ENCODE peak calls at places on chromosome 3, in ten cellular contexts. One of them, this sample, is unnamed.
A peak's percentile ranks its signal among the peaks of the same experiment; 100 is the strongest.

GRCh38 chr3:138943724-138944131 is 3.2 kb downstream of the FOXL2 start:
- DNase-seq in GM03348: no peak
- DNase-seq in progenitor cell of endocrine pancreas: no peak
- DNase-seq in stimulated activated CD8-positive, alpha-beta memory T cell treated with anti-CD3 and anti-CD28 coated beads, Interleukin-15, amount 100 ng/mL, for 4 hours: no peak
- DNase-seq in astrocyte: no peak
- DNase-seq in non-pigmented ciliary epithelial cell: no peak
- DNase-seq in T47D: no peak
- DNase-seq in HFF-Myc: no peak
- DNase-seq in A549: no peak
- DNase-seq in stimulated activated CD4-positive, alpha-beta T cell treated with anti-CD3 and anti-CD28 coated beads, Interleukin-15, amount 100 ng/mL, for 24 hours: no peak
- DNase-seq in this sample: no peak

GRCh38 chr3:156317457-156317856 is 197.1 kb downstream of the KCNAB1 start:
- DNase-seq in A549: peak; percentile 25
- DNase-seq in HFF-Myc: peak; percentile 91
- DNase-seq in T47D: no peak
- DNase-seq in GM03348: peak; percentile 17
- DNase-seq in progenitor cell of endocrine pancreas: no peak
- DNase-seq in stimulated activated CD4-positive, alpha-beta T cell treated with anti-CD3 and anti-CD28 coated beads, Interleukin-15, amount 100 ng/mL, for 24 hours: no peak
- DNase-seq in stimulated activated CD8-positive, alpha-beta memory T cell treated with anti-CD3 and anti-CD28 coated beads, Interleukin-15, amount 100 ng/mL, for 4 hours: no peak
- DNase-seq in non-pigmented ciliary epithelial cell: no peak
- DNase-seq in astrocyte: peak; percentile 75
- DNase-seq in this sample: no peak

GRCh38 chr3:36401056-36401455 is 20.8 kb downstream of the STAC start:
- DNase-seq in progenitor cell of endocrine pancreas: no peak
- DNase-seq in T47D: no peak
- DNase-seq in A549: no peak
- DNase-seq in GM03348: no peak
- DNase-seq in non-pigmented ciliary epithelial cell: no peak
- DNase-seq in astrocyte: no peak
- DNase-seq in HFF-Myc: no peak
- DNase-seq in stimulated activated CD8-positive, alpha-beta memory T cell treated with anti-CD3 and anti-CD28 coated beads, Interleukin-15, amount 100 ng/mL, for 4 hours: no peak
- DNase-seq in stimulated activated CD4-positive, alpha-beta T cell treated with anti-CD3 and anti-CD28 coated beads, Interleukin-15, amount 100 ng/mL, for 24 hours: no peak
- DNase-seq in this sample: no peak

GRCh38 chr3:10747341-10747740 is 68.7 kb upstream of the SLC6A11 start:
- DNase-seq in T47D: no peak
- DNase-seq in GM03348: no peak
- DNase-seq in non-pigmented ciliary epithelial cell: no peak
- DNase-seq in HFF-Myc: no peak
- DNase-seq in stimulated activated CD8-positive, alpha-beta memory T cell treated with anti-CD3 and anti-CD28 coated beads, Interleukin-15, amount 100 ng/mL, for 4 hours: no peak
- DNase-seq in astrocyte: no peak
- DNase-seq in progenitor cell of endocrine pancreas: no peak
- DNase-seq in stimulated activated CD4-positive, alpha-beta T cell treated with anti-CD3 and anti-CD28 coated beads, Interleukin-15, amount 100 ng/mL, for 24 hours: no peak
- DNase-seq in A549: no peak
- DNase-seq in this sample: no peak

GRCh38 chr3:9406856-9407626 is 9.6 kb downstream of the SETD5 start:
- DNase-seq in non-pigmented ciliary epithelial cell: no peak
- DNase-seq in progenitor cell of endocrine pancreas: no peak
- DNase-seq in stimulated activated CD8-positive, alpha-beta memory T cell treated with anti-CD3 and anti-CD28 coated beads, Interleukin-15, amount 100 ng/mL, for 4 hours: no peak
- DNase-seq in stimulated activated CD4-positive, alpha-beta T cell treated with anti-CD3 and anti-CD28 coated beads, Interleukin-15, amount 100 ng/mL, for 24 hours: no peak
- DNase-seq in astrocyte: no peak
- DNase-seq in HFF-Myc: no peak
- DNase-seq in GM03348: no peak
- DNase-seq in T47D: no peak
- DNase-seq in A549: no peak
- DNase-seq in this sample: no peak

GRCh38 chr3:58536501-58537411 is at the start of gene ACOX2:
- DNase-seq in stimulated activated CD8-positive, alpha-beta memory T cell treated with anti-CD3 and anti-CD28 coated beads, Interleukin-15, amount 100 ng/mL, for 4 hours: no peak
- DNase-seq in progenitor cell of endocrine pancreas: no peak
- DNase-seq in HFF-Myc: no peak
- DNase-seq in astrocyte: peak; percentile 59
- DNase-seq in stimulated activated CD4-positive, alpha-beta T cell treated with anti-CD3 and anti-CD28 coated beads, Interleukin-15, amount 100 ng/mL, for 24 hours: no peak
- DNase-seq in non-pigmented ciliary epithelial cell: no peak
- DNase-seq in A549: no peak
- DNase-seq in T47D: no peak
- DNase-seq in GM03348: peak; percentile 84
- DNase-seq in this sample: peak; percentile 78

GRCh38 chr3:112498916-112499315 is 356 bp downstream of the BTLA start:
- DNase-seq in HFF-Myc: no peak
- DNase-seq in T47D: no peak
- DNase-seq in GM03348: no peak
- DNase-seq in A549: no peak
- DNase-seq in stimulated activated CD8-positive, alpha-beta memory T cell treated with anti-CD3 and anti-CD28 coated beads, Interleukin-15, amount 100 ng/mL, for 4 hours: no peak
- DNase-seq in progenitor cell of endocrine pancreas: no peak
- DNase-seq in astrocyte: no peak
- DNase-seq in stimulated activated CD4-positive, alpha-beta T cell treated with anti-CD3 and anti-CD28 coated beads, Interleukin-15, amount 100 ng/mL, for 24 hours: no peak
- DNase-seq in non-pigmented ciliary epithelial cell: no peak
- DNase-seq in this sample: no peak

GRCh38 chr3:62134061-62134496 is 239.3 kb downstream of the FEZF2 start:
- DNase-seq in HFF-Myc: peak; percentile 42
- DNase-seq in progenitor cell of endocrine pancreas: no peak
- DNase-seq in GM03348: peak; percentile 12
- DNase-seq in stimulated activated CD8-positive, alpha-beta memory T cell treated with anti-CD3 and anti-CD28 coated beads, Interleukin-15, amount 100 ng/mL, for 4 hours: no peak
- DNase-seq in astrocyte: peak; percentile 8
- DNase-seq in T47D: no peak
- DNase-seq in non-pigmented ciliary epithelial cell: no peak
- DNase-seq in A549: no peak
- DNase-seq in stimulated activated CD4-positive, alpha-beta T cell treated with anti-CD3 and anti-CD28 coated beads, Interleukin-15, amount 100 ng/mL, for 24 hours: no peak
- DNase-seq in this sample: peak; percentile 39

GRCh38 chr3:20078194-20078709 is 38.0 kb downstream of the KAT2B start:
- DNase-seq in non-pigmented ciliary epithelial cell: no peak
- DNase-seq in A549: no peak
- DNase-seq in T47D: no peak
- DNase-seq in stimulated activated CD4-positive, alpha-beta T cell treated with anti-CD3 and anti-CD28 coated beads, Interleukin-15, amount 100 ng/mL, for 24 hours: no peak
- DNase-seq in progenitor cell of endocrine pancreas: no peak
- DNase-seq in HFF-Myc: no peak
- DNase-seq in astrocyte: no peak
- DNase-seq in stimulated activated CD8-positive, alpha-beta memory T cell treated with anti-CD3 and anti-CD28 coated beads, Interleukin-15, amount 100 ng/mL, for 4 hours: no peak
- DNase-seq in GM03348: no peak
- DNase-seq in this sample: no peak

GRCh38 chr3:137771401-137772230 is 7.5 kb downstream of the SOX14 start:
- DNase-seq in GM03348: peak; percentile 5
- DNase-seq in stimulated activated CD8-positive, alpha-beta memory T cell treated with anti-CD3 and anti-CD28 coated beads, Interleukin-15, amount 100 ng/mL, for 4 hours: no peak
- DNase-seq in T47D: no peak
- DNase-seq in astrocyte: no peak
- DNase-seq in non-pigmented ciliary epithelial cell: no peak
- DNase-seq in progenitor cell of endocrine pancreas: no peak
- DNase-seq in stimulated activated CD4-positive, alpha-beta T cell treated with anti-CD3 and anti-CD28 coated beads, Interleukin-15, amount 100 ng/mL, for 24 hours: no peak
- DNase-seq in A549: no peak
- DNase-seq in HFF-Myc: no peak
- DNase-seq in this sample: no peak

This sample was measured in tibial artery.